ENCODE peak calls at places on chromosome 14, in nine cellular contexts. H is Kasumi-1, X is HEK293T, M is astrocyte of the spinal cord, S is NB4, T is GM04504, W is substantia nigra, L is B cell, C is pancreas. R is an unnamed sample.

GRCh38 chr14:99131632-99132271 is 140.2 kb downstream of the BCL11B start:
- DNase-seq in H (no peak), X (no peak), M (no peak), S (no peak), T (no peak), W (no peak), L (no peak), C (no peak), R (no peak)

GRCh38 chr14:104876251-104876699 is 11.2 kb downstream of the CEP170B start:
- DNase-seq in H (peak; percentile 44), X (peak; percentile 95), M (no peak), S (peak; percentile 43), T (no peak), W (no peak), L (no peak), C (no peak), R (no peak)

GRCh38 chr14:91354979-91355685 is 62.5 kb downstream of the CCDC88C start:
- DNase-seq in H (no peak), X (peak; percentile 49), M (no peak), S (peak; percentile 42), T (no peak), W (no peak), L (no peak), C (no peak), R (no peak)

GRCh38 chr14:75905505-75905904 is 76.3 kb downstream of the TGFB3 start:
- DNase-seq in H (peak; percentile 71), X (no peak), M (peak; percentile 69), S (peak; percentile 4), T (no peak), W (no peak), L (no peak), C (peak; percentile 26), R (no peak)

GRCh38 chr14:38342803-38343202 is 86.9 kb upstream of the CLEC14A start:
- DNase-seq in H (no peak), X (no peak), M (peak; percentile 84), S (no peak), T (peak; percentile 58), W (no peak), L (no peak), C (no peak), R (no peak)

GRCh38 chr14:46490150-46490769 is 161.3 kb downstream of the RPL10L start:
- DNase-seq in H (peak; percentile 72), X (peak; percentile 17), M (no peak), S (peak; percentile 59), T (no peak), W (no peak), L (no peak), C (no peak), R (no peak)

GRCh38 chr14:96624661-96625435 is 122.7 kb downstream of the PAPOLA start:
- DNase-seq in H (no peak), X (no peak), M (no peak), S (no peak), T (no peak), W (no peak), L (no peak), C (no peak), R (no peak)

GRCh38 chr14:83433618-83434017 is 1900.0 kb upstream of the SEL1L start:
- DNase-seq in H (no peak), X (no peak), M (no peak), S (no peak), T (no peak), W (no peak), L (no peak), C (no peak), R (no peak)

GRCh38 chr14:74599946-74600345 is 12.1 kb downstream of the LTBP2 start:
- DNase-seq in H (no peak), X (no peak), M (no peak), S (no peak), T (no peak), W (no peak), L (no peak), C (no peak), R (no peak)

GRCh38 chr14:104519721-104520120 is 59.8 kb upstream of the C14orf180 start:
- DNase-seq in H (no peak), X (no peak), M (no peak), S (no peak), T (no peak), W (no peak), L (no peak), C (no peak), R (no peak)

GRCh38 chr14:106605548-106606448 is 1079.4 kb downstream of the TMEM121 start:
- DNase-seq in H (peak; percentile 58), X (peak; percentile 38), M (no peak), S (peak; percentile 80), T (no peak), W (no peak), L (peak; percentile 79), C (no peak), R (no peak)

GRCh38 chr14:91409991-91410401 is 7.6 kb downstream of the CCDC88C start:
- DNase-seq in H (no peak), X (no peak), M (no peak), S (no peak), T (no peak), W (no peak), L (no peak), C (no peak), R (no peak)

GRCh38 chr14:67357583-67358354 is 1.8 kb downstream of the ATP6V1D start:
- DNase-seq in H (no peak), X (no peak), M (no peak), S (no peak), T (no peak), W (no peak), L (no peak), C (no peak), R (no peak)

GRCh38 chr14:104110491-104111209 is 25.1 kb downstream of the ASPG start:
- DNase-seq in H (no peak), X (no peak), M (no peak), S (no peak), T (no peak), W (no peak), L (no peak), C (no peak), R (no peak)

GRCh38 chr14:68547305-68548193 is 245.3 kb downstream of the ZFP36L1 start:
- DNase-seq in H (no peak), X (peak; percentile 15), M (peak; percentile 82), S (no peak), T (peak; percentile 92), W (no peak), L (no peak), C (peak; percentile 27), R (no peak)

GRCh38 chr14:75283162-75283883 is 4.7 kb downstream of the FOS start:
- DNase-seq in H (peak; percentile 25), X (no peak), M (peak; percentile 77), S (peak; percentile 72), T (peak; percentile 24), W (no peak), L (no peak), C (peak; percentile 55), R (no peak)

GRCh38 chr14:104651876-104652260 is 37.5 kb upstream of the INF2 start:
- DNase-seq in H (no peak), X (no peak), M (no peak), S (no peak), T (no peak), W (no peak), L (no peak), C (no peak), R (no peak)

GRCh38 chr14:91377700-91378652 is 39.6 kb downstream of the CCDC88C start:
- DNase-seq in H (peak; percentile 13), X (no peak), M (no peak), S (peak; percentile 49), T (no peak), W (no peak), L (no peak), C (no peak), R (no peak)

GRCh38 chr14:100955201-100955600 is 51.7 kb upstream of the RTL1 start:
- DNase-seq in H (no peak), X (no peak), M (peak; percentile 51), S (no peak), T (peak; percentile 18), W (no peak), L (no peak), C (no peak), R (no peak)

GRCh38 chr14:24334431-24335271 is at the start of gene ADCY4:
- DNase-seq in H (no peak), X (no peak), M (no peak), S (no peak), T (no peak), W (no peak), L (peak; percentile 53), C (no peak), R (no peak)

GRCh38 chr14:68780358-68781160 is 12.3 kb downstream of the ZFP36L1 start:
- DNase-seq in H (peak; percentile 89), X (no peak), M (peak; percentile 73), S (peak; percentile 65), T (no peak), W (peak; percentile 30), L (no peak), C (peak; percentile 68), R (no peak)

GRCh38 chr14:58746261-58746660 is 108.5 kb downstream of the DACT1 start:
- DNase-seq in H (no peak), X (no peak), M (peak; percentile 55), S (no peak), T (no peak), W (no peak), L (no peak), C (no peak), R (no peak)

GRCh38 chr14:68444449-68445168 is 348.3 kb downstream of the ZFP36L1 start:
- DNase-seq in H (no peak), X (no peak), M (peak; percentile 83), S (no peak), T (no peak), W (no peak), L (no peak), C (peak; percentile 62), R (no peak)

GRCh38 chr14:101022916-101023435 is 119.5 kb upstream of the RTL1 start:
- DNase-seq in H (no peak), X (no peak), M (no peak), S (no peak), T (no peak), W (no peak), L (no peak), C (peak; percentile 4), R (no peak)

GRCh38 chr14:101087614-101088394 is 184.3 kb upstream of the RTL1 start:
- DNase-seq in H (no peak), X (no peak), M (peak; percentile 41), S (peak; percentile 39), T (peak; percentile 29), W (no peak), L (no peak), C (no peak), R (no peak)